ENCODE peak calls at places on chromosomes 5 and 9, in eight cellular contexts. T is T-cell; E is GDM1; H is HS-5; Z is glutamatergic neuron; N is left kidney; M is stimulated activated naive B cell treated with anti-CD40 and anti-IgM and Interleukin-4, amounts not matched to agents 10 μg/mL and 1 μg/mL and 100 μg/mL, for 72 hours; A is ELF-1. J is an unnamed sample.

GRCh38 chr9:130053504-130054427 is at the start of gene GPR107:
- DNase-seq in T (peak), E (peak), H (no peak), Z (peak), N (peak), M (peak), A (peak), J (peak)

GRCh38 chr9:12916037-12916436 is 141.2 kb downstream of the LURAP1L start:
- DNase-seq in T (no peak), E (no peak), H (no peak), Z (no peak), N (peak), M (no peak), A (peak), J (peak)

GRCh38 chr5:31581498-31582099 is 49.5 kb downstream of the C5orf22 start:
- DNase-seq in T (no peak), E (no peak), H (peak), Z (no peak), N (peak), M (no peak), A (no peak), J (peak)

GRCh38 chr5:166022065-166022464 is 2269.4 kb upstream of the WWC1 start:
- DNase-seq in T (no peak), E (no peak), H (no peak), Z (no peak), N (no peak), M (no peak), A (no peak), J (no peak)

GRCh38 chr9:114341152-114341830 is 11.6 kb downstream of the ORM2 start:
- DNase-seq in T (no peak), E (no peak), H (no peak), Z (no peak), N (no peak), M (no peak), A (no peak), J (no peak)

GRCh38 chr5:80959768-80960442 is at the start of gene RASGRF2:
- DNase-seq in T (no peak), E (no peak), H (no peak), Z (peak), N (peak), M (no peak), A (peak), J (no peak)

GRCh38 chr9:136807281-136808074 is at the start of gene RABL6:
- DNase-seq in T (peak), E (peak), H (no peak), Z (peak), N (peak), M (peak), A (peak), J (no peak)

GRCh38 chr9:5988265-5988664 is 27.2 kb downstream of the RANBP6 start:
- DNase-seq in T (no peak), E (no peak), H (no peak), Z (no peak), N (no peak), M (no peak), A (no peak), J (no peak)

GRCh38 chr5:73564018-73564417 is 1.4 kb downstream of the ANKRA2 start:
- DNase-seq in T (no peak), E (no peak), H (no peak), Z (no peak), N (peak), M (no peak), A (no peak), J (no peak)

GRCh38 chr5:124285071-124285470 is 461.4 kb downstream of the ZNF608 start:
- DNase-seq in T (no peak), E (no peak), H (no peak), Z (no peak), N (no peak), M (no peak), A (no peak), J (no peak)

GRCh38 chr5:156149203-156149602 is 177.8 kb upstream of the SGCD start:
- DNase-seq in T (no peak), E (no peak), H (no peak), Z (no peak), N (no peak), M (no peak), A (no peak), J (no peak)

GRCh38 chr5:59236448-59236847 is 653.6 kb downstream of the RAB3C start:
- DNase-seq in T (no peak), E (no peak), H (no peak), Z (no peak), N (no peak), M (no peak), A (no peak), J (no peak)

GRCh38 chr5:1409386-1410110 is 35.7 kb downstream of the SLC6A3 start:
- DNase-seq in T (no peak), E (no peak), H (no peak), Z (peak), N (peak), M (no peak), A (peak), J (peak)

GRCh38 chr9:7173139-7173538 is 415.4 kb downstream of the KDM4C start:
- DNase-seq in T (no peak), E (no peak), H (no peak), Z (no peak), N (no peak), M (no peak), A (no peak), J (no peak)

GRCh38 chr5:88389248-88390006 is 120.8 kb upstream of the TMEM161B start:
- DNase-seq in T (no peak), E (no peak), H (no peak), Z (no peak), N (no peak), M (no peak), A (no peak), J (no peak)

GRCh38 chr5:79694652-79695051 is 5.0 kb downstream of the CMYA5 start:
- DNase-seq in T (no peak), E (no peak), H (no peak), Z (no peak), N (peak), M (no peak), A (peak), J (no peak)

GRCh38 chr9:32581512-32582143 is 8.7 kb upstream of the NDUFB6 start:
- DNase-seq in T (no peak), E (peak), H (no peak), Z (no peak), N (peak), M (no peak), A (peak), J (peak)

GRCh38 chr9:113675475-113675941 is 200.6 kb upstream of the ZNF618 start:
- DNase-seq in T (no peak), E (peak), H (peak), Z (no peak), N (no peak), M (no peak), A (no peak), J (no peak)

GRCh38 chr5:173752636-173753035 is 135.5 kb upstream of the CPEB4 start:
- DNase-seq in T (no peak), E (no peak), H (no peak), Z (no peak), N (no peak), M (no peak), A (no peak), J (no peak)

GRCh38 chr5:176474476-176474875 is 26.3 kb downstream of the FAF2 start:
- DNase-seq in T (no peak), E (no peak), H (no peak), Z (no peak), N (no peak), M (no peak), A (no peak), J (no peak)

GRCh38 chr5:38892363-38892762 is 46.6 kb downstream of the OSMR start:
- DNase-seq in T (no peak), E (no peak), H (no peak), Z (no peak), N (no peak), M (no peak), A (no peak), J (no peak)

GRCh38 chr5:144205141-144205551 is 34.5 kb downstream of the KCTD16 start:
- DNase-seq in T (no peak), E (no peak), H (no peak), Z (peak), N (peak), M (no peak), A (peak), J (no peak)

GRCh38 chr9:14349818-14350333 is 35.9 kb upstream of the NFIB start:
- DNase-seq in T (no peak), E (no peak), H (no peak), Z (no peak), N (peak), M (no peak), A (peak), J (no peak)

GRCh38 chr9:113436753-113437515 is 26.4 kb downstream of the C9orf43 start:
- DNase-seq in T (no peak), E (no peak), H (no peak), Z (no peak), N (no peak), M (no peak), A (no peak), J (no peak)

GRCh38 chr5:15285901-15286583 is 213.9 kb upstream of the FBXL7 start:
- DNase-seq in T (no peak), E (no peak), H (peak), Z (no peak), N (peak), M (no peak), A (peak), J (no peak)

GRCh38 chr9:136423432-136424146 is 13.1 kb downstream of the PMPCA start:
- DNase-seq in T (no peak), E (no peak), H (no peak), Z (no peak), N (no peak), M (no peak), A (no peak), J (no peak)